ENCODE peak calls at places on chromosomes 16 and 17, in ten cellular contexts. N is mammary epithelial cell; S is neuronal stem cell; M is CD8-positive, alpha-beta T cell; I is heart right ventricle; R is stomach; J is IMR-90; U is suprapubic skin; Y is A549; C is right lobe of liver. E is an unnamed sample.
A peak's percentile ranks its signal among the peaks of the same experiment; 100 is the strongest.

GRCh38 chr16:410516-411178 is 9.0 kb downstream of the DECR2 start:
- DNase-seq in C (no peak), S (no peak), N (no peak), I (no peak), M (no peak), U (no peak), R (no peak), Y (no peak), J (no peak), E (no peak)

GRCh38 chr17:59627770-59628171 is 8.1 kb downstream of the CLTC start:
- DNase-seq in M (no peak), Y (no peak), S (no peak), U (no peak), J (no peak), I (no peak), C (no peak), N (no peak), R (no peak), E (no peak)

GRCh38 chr17:28030386-28030785 is 12.1 kb upstream of the NLK start:
- DNase-seq in N (no peak), J (no peak), U (no peak), R (no peak), M (no peak), S (no peak), I (no peak), C (no peak), Y (no peak), E (no peak)

GRCh38 chr17:32871736-32872135 is 5.2 kb downstream of the MYO1D start:
- DNase-seq in Y (no peak), N (no peak), U (no peak), S (no peak), C (no peak), J (no peak), I (peak; percentile 4), M (no peak), R (no peak), E (no peak)

GRCh38 chr16:54193656-54194007 is 93.0 kb downstream of the IRX3 start:
- DNase-seq in U (peak; percentile 90), M (no peak), I (peak; percentile 82), S (peak; percentile 68), Y (peak; percentile 68), J (peak; percentile 25), C (peak; percentile 80), N (peak; percentile 58), R (peak; percentile 82), E (peak; percentile 61)

GRCh38 chr16:49866533-49867155 is 10.7 kb upstream of the ZNF423 start:
- DNase-seq in R (no peak), N (no peak), I (no peak), J (no peak), C (no peak), U (no peak), S (peak; percentile 67), M (no peak), Y (no peak), E (no peak)

GRCh38 chr16:35174006-35174405 is 1714.6 kb downstream of the TP53TG3F start:
- DNase-seq in S (no peak), J (no peak), N (no peak), C (no peak), U (no peak), R (no peak), M (no peak), Y (no peak), I (no peak), E (no peak)

GRCh38 chr16:68503334-68503733 is 35.8 kb upstream of the ZFP90 start:
- DNase-seq in N (peak; percentile 54), J (peak; percentile 21), M (no peak), R (no peak), I (no peak), C (no peak), Y (no peak), U (no peak), S (no peak), E (no peak)

GRCh38 chr16:2955438-2955778 is 8.7 kb upstream of the KREMEN2 start:
- DNase-seq in Y (no peak), J (no peak), S (no peak), M (no peak), C (no peak), R (no peak), I (no peak), N (no peak), U (peak; percentile 51), E (no peak)

GRCh38 chr17:58335779-58336455 is 7.3 kb upstream of the TSPOAP1 start:
- DNase-seq in C (peak; percentile 52), U (peak; percentile 56), J (no peak), S (no peak), M (peak; percentile 59), Y (no peak), R (peak; percentile 53), I (no peak), N (peak; percentile 44), E (no peak)

GRCh38 chr17:61389670-61390478 is 9.8 kb upstream of the TBX2 start:
- DNase-seq in U (no peak), I (no peak), R (peak; percentile 57), N (no peak), Y (peak; percentile 58), J (peak; percentile 41), C (no peak), S (no peak), M (no peak), E (peak; percentile 70)
- H3K4me3 ChIP-seq in U (no peak overlapping the region), I (peak overlapping the region; percentile 20), R (no peak overlapping the region), N (no peak overlapping the region), Y (no peak overlapping the region), J (no peak overlapping the region), C (no peak overlapping the region), S (no peak overlapping the region), M (no peak overlapping the region), E (no peak overlapping the region)

GRCh38 chr17:64148017-64148631 is 18.2 kb upstream of the ERN1 start:
- DNase-seq in M (no peak), C (no peak), I (peak; percentile 54), Y (peak; percentile 25), S (no peak), R (no peak), U (peak; percentile 49), N (peak; percentile 9), J (no peak), E (no peak)
- H3K4me1 ChIP-seq in M (peaks cover 16% of the 10 kb centered on the region), C (peaks cover 3% of the 10 kb centered on the region), I (peaks cover 11% of the 10 kb centered on the region), Y (peaks cover 27% of the 10 kb centered on the region), S (peaks cover 2% of the 10 kb centered on the region), R (peaks cover 43% of the 10 kb centered on the region), U (peaks cover 36% of the 10 kb centered on the region), N (peaks cover 8% of the 10 kb centered on the region), J (peaks cover 5% of the 10 kb centered on the region), E (peaks cover 13% of the 10 kb centered on the region)

DNA sequence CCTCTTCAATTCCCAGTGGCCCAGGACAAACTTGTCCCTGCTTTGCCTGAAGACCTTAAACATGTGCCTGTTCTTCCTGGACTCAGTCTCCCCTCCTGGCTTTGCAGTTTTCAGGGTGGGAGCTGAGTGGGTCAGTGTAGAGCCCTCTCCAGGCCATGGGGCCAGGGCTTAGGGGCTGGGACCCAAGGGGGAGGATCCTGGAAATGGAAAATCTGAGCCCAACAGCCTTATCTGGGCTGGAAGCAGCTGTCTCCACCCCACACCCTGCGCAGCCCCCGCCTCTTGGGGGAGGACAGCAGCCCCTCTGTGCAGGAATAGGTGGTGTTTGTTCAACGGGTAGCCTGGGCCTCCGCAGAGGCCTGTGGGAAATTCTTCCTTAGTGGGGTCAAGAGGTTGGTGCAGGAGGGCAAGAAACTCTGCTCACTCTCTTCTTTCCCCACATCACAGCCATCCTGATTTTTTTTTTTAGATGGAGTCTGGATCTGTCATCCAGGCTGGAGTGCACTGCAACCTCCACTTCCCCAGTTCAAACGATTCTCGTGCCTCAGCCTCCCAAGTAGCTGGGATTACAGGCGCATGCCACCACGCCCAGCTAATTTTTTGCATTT is 6.8 kb upstream of the SMTNL2 start:
- DNase-seq in C (no peak), N (no peak), J (no peak), M (no peak), Y (no peak), U (no peak), I (no peak), S (no peak), R (no peak), E (no peak)
- H3K4me3 ChIP-seq in C (no peak overlapping the region), N (no peak overlapping the region), J (no peak overlapping the region), M (no peak overlapping the region), Y (no peak overlapping the region), U (no peak overlapping the region), I (no peak overlapping the region), S (no peak overlapping the region), R (no peak overlapping the region), E (no peak overlapping the region)

GRCh38 chr16:88771294-88771772 is 13.7 kb downstream of the PIEZO1 start:
- DNase-seq in S (no peak), Y (no peak), U (no peak), J (no peak), C (no peak), M (no peak), R (no peak), I (no peak), N (no peak), E (no peak)
- H3K4me1 ChIP-seq in S (peaks cover 42% of the 10 kb centered on the region), Y (peaks cover 56% of the 10 kb centered on the region), U (peaks cover 79% of the 10 kb centered on the region), J (peaks cover 62% of the 10 kb centered on the region), C (no peaks in the 10 kb centered on the region), M (peaks cover 39% of the 10 kb centered on the region), R (peaks cover 71% of the 10 kb centered on the region), I (peaks cover 33% of the 10 kb centered on the region), N (peaks cover 67% of the 10 kb centered on the region), E (peaks cover 79% of the 10 kb centered on the region)

GRCh38 chr17:75392559-75392958 is 12.9 kb downstream of the GRB2 start:
- DNase-seq in I (no peak), U (no peak), N (no peak), S (no peak), C (no peak), R (no peak), J (no peak), M (no peak), Y (no peak), E (no peak)
- H3K4me3 ChIP-seq in I (peak overlapping the region; percentile 66), U (peak overlapping the region; percentile 58), N (peak overlapping the region; percentile 85), S (peak overlapping the region; percentile 59), C (no peak overlapping the region), R (peak overlapping the region; percentile 62), J (peak overlapping the region; percentile 77), M (no peak overlapping the region), Y (peak overlapping the region; percentile 62), E (no peak overlapping the region)

GRCh38 chr16:23140082-23140481 is 9.2 kb downstream of the USP31 start:
- DNase-seq in Y (no peak), R (no peak), C (no peak), S (no peak), N (no peak), U (no peak), M (no peak), I (no peak), J (no peak), E (no peak)
- H3K4me1 ChIP-seq in Y (peaks cover 35% of the 10 kb centered on the region), R (peaks cover 3% of the 10 kb centered on the region), C (no peaks in the 10 kb centered on the region), S (peaks cover 3% of the 10 kb centered on the region), N (peaks cover 51% of the 10 kb centered on the region), U (peaks cover 54% of the 10 kb centered on the region), M (no peaks in the 10 kb centered on the region), I (no peaks in the 10 kb centered on the region), J (peaks cover 3% of the 10 kb centered on the region), E (peaks cover 2% of the 10 kb centered on the region)

GRCh38 chr16:11978080-11978479 is 1.5 kb downstream of the SNX29 start:
- DNase-seq in I (no peak), J (no peak), N (no peak), S (no peak), Y (no peak), M (no peak), C (no peak), R (no peak), U (no peak), E (no peak)
- H3K4me3 ChIP-seq in I (peak overlapping the region; percentile 90), J (no peak overlapping the region), N (no peak overlapping the region), S (no peak overlapping the region), Y (no peak overlapping the region), M (peak overlapping the region; percentile 65), C (no peak overlapping the region), R (peak overlapping the region; percentile 85), U (peak overlapping the region; percentile 94), E (no peak overlapping the region)